ENCODE peak calls at places on chromosomes 5 and 9, in seven cellular contexts. J is A549; R is ascending aorta; W is lower lobe of right lung; O is fibroblast of lung; M is mucosa of descending colon; V is CD8-positive, alpha-beta T cell. X is an unnamed sample.

GRCh38 chr5:61200582-61201155 is 38.4 kb upstream of the SMIM15 start:
- DNase-seq in J (no peak), M (no peak), O (peak), R (no peak), V (no peak), W (no peak), X (no peak)

GRCh38 chr5:56124885-56125250 is 108.3 kb downstream of the ANKRD55 start:
- DNase-seq in O (no peak), W (no peak), V (no peak), R (no peak), J (no peak), M (no peak), X (no peak)

GRCh38 chr5:154397652-154398406 is 48.0 kb upstream of the SAP30L start:
- DNase-seq in M (peak), J (no peak), O (no peak), W (peak), V (no peak), R (no peak), X (no peak)

GRCh38 chr5:28766565-28767158 is 1728.3 kb upstream of the CDH9 start:
- DNase-seq in W (no peak), V (no peak), O (peak), R (no peak), J (peak), M (no peak), X (peak)

GRCh38 chr5:13625616-13626198 is 318.8 kb downstream of the DNAH5 start:
- DNase-seq in R (no peak), V (no peak), J (no peak), M (no peak), O (peak), W (no peak), X (no peak)

GRCh38 chr5:54909911-54910870 is 75.2 kb downstream of the ESM1 start:
- DNase-seq in V (no peak), R (no peak), O (peak), J (no peak), W (no peak), M (no peak), X (no peak)

GRCh38 chr9:128077847-128078503 is 9.9 kb downstream of the SLC25A25 start:
- DNase-seq in O (peak), R (no peak), W (no peak), V (no peak), J (no peak), M (no peak), X (no peak)

GRCh38 chr9:82247318-82247717 is 258.7 kb downstream of the SPATA31D1 start:
- DNase-seq in W (peak), J (no peak), O (no peak), R (no peak), V (no peak), M (peak), X (no peak)

GRCh38 chr5:96407441-96407840 is 25.6 kb downstream of the PCSK1 start:
- DNase-seq in R (no peak), J (no peak), V (no peak), M (no peak), O (no peak), W (no peak), X (no peak)

GRCh38 chr5:142428036-142428772 is 103.4 kb upstream of the SPRY4 start:
- DNase-seq in R (no peak), O (no peak), W (no peak), J (no peak), V (no peak), M (no peak), X (no peak)

GRCh38 chr9:99474186-99474585 is 252.1 kb downstream of the SEC61B start:
- DNase-seq in O (no peak), V (no peak), J (no peak), W (no peak), M (no peak), R (no peak), X (no peak)

GRCh38 chr5:135223891-135224625 is 175.0 kb downstream of the MACROH2A1 start:
- DNase-seq in J (no peak), V (no peak), W (peak), R (no peak), O (no peak), M (no peak), X (no peak)

GRCh38 chr5:107779472-107779871 is 108.7 kb upstream of the EFNA5 start:
- DNase-seq in O (no peak), J (no peak), V (no peak), M (no peak), R (no peak), W (no peak), X (no peak)

GRCh38 chr9:97468658-97469448 is 32.6 kb upstream of the TMOD1 start:
- DNase-seq in W (peak), V (no peak), R (peak), J (peak), M (peak), O (peak), X (peak)

GRCh38 chr5:156380846-156381245 is 53.9 kb downstream of the SGCD start:
- DNase-seq in O (peak), J (no peak), R (no peak), M (no peak), V (no peak), W (no peak), X (no peak)

GRCh38 chr5:148734518-148734917 is 80.2 kb upstream of the HTR4 start:
- DNase-seq in J (no peak), W (no peak), R (no peak), O (no peak), V (no peak), M (no peak), X (no peak)

GRCh38 chr9:130290353-130291181 is 25.0 kb downstream of the HMCN2 start:
- DNase-seq in J (no peak), V (no peak), M (no peak), R (no peak), O (peak), W (peak), X (no peak)

GRCh38 chr5:77015938-77016569 is 14.2 kb upstream of the AGGF1 start:
- DNase-seq in R (no peak), W (no peak), O (peak), V (no peak), M (no peak), J (no peak), X (peak)

GRCh38 chr5:1101991-1102713 is 9.7 kb downstream of the SLC12A7 start:
- DNase-seq in O (no peak), V (no peak), W (no peak), M (peak), J (no peak), R (no peak), X (no peak)

GRCh38 chr9:87662808-87663528 is 63.0 kb upstream of the CTSL start:
- DNase-seq in R (no peak), J (peak), O (peak), V (no peak), M (peak), W (peak), X (peak)

GRCh38 chr5:141100243-141100805 is at the start of gene PCDHB3:
- DNase-seq in R (no peak), O (peak), J (no peak), M (no peak), W (peak), V (no peak), X (no peak)

GRCh38 chr5:141095263-141095641 is 837 bp downstream of the PCDHB2 start:
- DNase-seq in W (no peak), R (no peak), J (no peak), M (no peak), V (no peak), O (no peak), X (no peak)

DNA sequence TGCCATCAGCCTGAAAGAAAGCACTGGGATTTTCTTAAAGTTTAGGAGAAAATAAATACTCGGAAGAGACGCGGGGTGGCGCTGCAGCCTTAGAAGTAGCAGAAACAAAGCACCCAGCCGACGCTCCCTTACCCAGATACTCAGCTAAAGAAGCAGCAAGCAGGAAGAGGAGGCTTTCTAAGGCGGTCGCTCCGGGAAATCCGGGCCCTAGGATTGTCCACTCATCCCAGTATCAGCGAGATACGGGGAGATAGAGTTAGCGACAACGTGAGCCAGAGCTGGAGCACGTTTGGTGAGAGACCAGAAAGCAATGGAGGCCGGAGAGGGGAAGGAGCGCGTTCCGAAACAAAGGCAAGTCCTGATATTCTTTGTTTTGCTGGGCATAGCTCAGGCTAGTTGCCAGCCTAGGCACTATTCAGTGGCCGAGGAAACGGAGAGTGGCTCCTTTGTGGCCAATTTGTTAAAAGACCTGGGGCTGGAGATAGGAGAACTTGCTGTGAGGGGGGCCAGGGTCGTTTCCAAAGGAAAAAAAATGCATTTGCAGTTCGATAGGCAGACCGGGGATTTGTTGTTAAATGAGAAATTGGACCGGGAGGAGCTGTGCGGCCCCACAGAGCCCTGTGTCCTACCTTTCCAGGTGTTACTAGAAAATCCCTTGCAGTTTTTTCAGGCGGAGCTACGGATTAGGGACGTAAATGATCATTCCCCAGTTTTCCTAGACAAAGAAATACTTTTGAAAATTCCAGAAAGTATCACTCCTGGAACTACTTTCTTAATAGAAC is at the start of gene PCDHB2:
- DNase-seq in O (peak), J (peak), W (no peak), V (no peak), R (no peak), M (peak), X (peak)
- H3K4me3 ChIP-seq in O (peak), J (peak), W (peak), V (no peak), R (peak), M (no peak), X (peak)

DNA sequence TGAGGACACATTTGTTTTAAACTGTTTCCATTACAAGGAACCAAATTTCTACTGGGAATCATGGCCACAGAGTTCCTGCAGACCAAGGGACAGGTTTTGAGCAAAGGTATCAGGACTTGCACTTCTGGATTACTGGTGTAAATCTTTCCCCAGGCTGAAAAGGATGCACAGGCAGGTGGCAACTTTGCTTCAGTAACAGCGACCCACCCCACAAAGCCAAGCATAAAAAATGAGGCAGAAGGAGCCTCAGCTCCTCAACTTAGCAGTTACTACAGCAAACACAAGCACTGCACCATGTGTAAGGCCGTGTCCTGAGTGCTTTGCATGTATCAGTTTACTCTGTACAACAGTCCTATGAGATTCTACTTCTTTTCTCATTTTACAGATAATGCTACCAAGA is 251.9 kb downstream of the EBF1 start:
- DNase-seq in R (no peak), J (no peak), O (no peak), V (no peak), W (no peak), M (no peak), X (no peak)
- H3K4me3 ChIP-seq in R (no peak), J (no peak), O (no peak), V (no peak), W (no peak), M (no peak), X (no peak)

GRCh38 chr5:159101689-159102088 is 2.0 kb upstream of the EBF1 start:
- DNase-seq in R (no peak), O (no peak), V (no peak), J (no peak), W (no peak), M (no peak), X (no peak)
- H3K4me3 ChIP-seq in R (peak), O (no peak), V (no peak), J (no peak), W (peak), M (no peak), X (no peak)

GRCh38 chr9:22238809-22239684 is 207.6 kb upstream of the DMRTA1 start:
- DNase-seq in J (peak), M (peak), R (no peak), W (no peak), O (peak), V (no peak), X (no peak)
- H3K4me3 ChIP-seq in J (peak), M (no peak), R (no peak), W (no peak), O (no peak), V (no peak), X (no peak)

GRCh38 chr9:104988539-104988938 is 60.6 kb upstream of the ABCA1 start:
- DNase-seq in O (no peak), V (no peak), R (no peak), M (no peak), J (no peak), W (no peak), X (no peak)

GRCh38 chr9:104997536-104997935 is 69.6 kb upstream of the ABCA1 start:
- DNase-seq in R (no peak), W (no peak), V (no peak), O (no peak), J (no peak), M (no peak), X (no peak)

GRCh38 chr9:104992696-104993095 is 64.7 kb upstream of the ABCA1 start:
- DNase-seq in V (no peak), W (no peak), J (no peak), O (peak), M (no peak), R (no peak), X (no peak)

GRCh38 chr9:104991144-104991953 is 63.4 kb upstream of the ABCA1 start:
- DNase-seq in M (peak), J (peak), O (peak), V (peak), R (peak), W (peak), X (peak)

GRCh38 chr9:104993291-104993963 is 65.5 kb upstream of the ABCA1 start:
- DNase-seq in R (peak), J (no peak), M (peak), V (no peak), W (peak), O (peak), X (peak)
- H3K4me3 ChIP-seq in R (no peak), J (no peak), M (no peak), V (no peak), W (no peak), O (no peak), X (peak)

DNA sequence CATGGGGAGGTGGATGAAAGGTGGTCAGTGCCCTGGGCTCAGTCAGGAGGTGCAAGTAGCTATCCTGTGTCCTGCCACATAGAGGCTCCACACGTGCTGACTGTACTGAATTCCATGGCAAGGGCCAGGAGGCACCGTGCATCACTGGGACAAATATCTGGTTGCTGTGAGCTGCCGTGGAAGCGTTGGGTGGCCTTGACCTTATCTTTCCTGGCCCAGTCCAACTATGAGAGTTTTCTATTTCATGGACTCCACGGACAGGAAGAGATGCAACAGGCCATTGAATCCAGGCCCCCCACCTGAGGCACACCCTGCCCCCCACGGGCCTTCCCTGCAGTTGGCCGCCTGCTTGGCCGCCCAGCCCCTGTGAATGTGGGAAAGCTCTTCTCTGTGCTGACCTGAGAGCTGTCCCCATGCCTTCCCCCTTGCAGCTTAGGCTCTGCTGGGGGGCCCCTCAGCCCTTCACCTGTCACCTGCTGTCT is 1.7 kb downstream of the GRHPR start:
- DNase-seq in O (no peak), R (no peak), J (no peak), V (no peak), M (no peak), W (no peak), X (no peak)
- H3K4me3 ChIP-seq in O (peak), R (no peak), J (peak), V (no peak), M (no peak), W (peak), X (no peak)

DNA sequence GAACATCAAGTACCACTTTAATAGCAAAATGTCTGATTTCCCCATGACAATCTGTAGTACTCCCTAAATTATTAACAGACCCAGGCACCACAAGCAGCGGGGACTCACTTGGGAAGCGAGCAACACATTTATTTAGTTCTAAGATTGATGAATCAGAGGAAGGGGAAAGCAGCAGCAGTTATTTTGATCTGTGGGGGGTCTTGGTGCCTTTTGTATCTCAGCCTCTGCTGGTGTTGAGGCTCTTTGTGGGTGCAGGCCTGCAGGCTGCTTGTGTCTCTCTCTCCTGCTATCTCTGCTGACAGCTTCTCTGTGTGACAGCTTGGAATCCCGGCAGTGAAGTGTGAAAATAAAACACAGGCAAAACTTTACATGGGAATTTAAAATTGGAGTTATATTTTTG is 878.1 kb upstream of the DMAC1 start:
- DNase-seq in W (no peak), O (no peak), V (no peak), J (no peak), R (no peak), M (no peak), X (no peak)
- H3K4me3 ChIP-seq in W (no peak), O (no peak), V (no peak), J (no peak), R (no peak), M (no peak), X (no peak)

GRCh38 chr5:69295088-69295754 is 37.4 kb downstream of the CCDC125 start:
- DNase-seq in V (no peak), J (no peak), O (peak), M (no peak), R (no peak), W (no peak), X (no peak)

GRCh38 chr5:69305512-69305911 is 27.1 kb downstream of the CCDC125 start:
- DNase-seq in O (no peak), J (no peak), W (no peak), R (no peak), M (no peak), V (no peak), X (peak)

GRCh38 chr5:69293882-69294281 is 38.7 kb downstream of the CCDC125 start:
- DNase-seq in O (no peak), J (no peak), R (no peak), M (no peak), W (no peak), V (no peak), X (no peak)

GRCh38 chr5:69300537-69301203 is 31.9 kb downstream of the CCDC125 start:
- DNase-seq in M (no peak), J (no peak), W (no peak), R (no peak), V (no peak), O (no peak), X (no peak)

GRCh38 chr5:69299625-69300024 is 33.0 kb downstream of the CCDC125 start:
- DNase-seq in R (no peak), O (no peak), J (no peak), V (no peak), W (no peak), M (no peak), X (no peak)
- H3K4me3 ChIP-seq in R (no peak), O (no peak), J (no peak), V (no peak), W (no peak), M (no peak), X (no peak)

DNA sequence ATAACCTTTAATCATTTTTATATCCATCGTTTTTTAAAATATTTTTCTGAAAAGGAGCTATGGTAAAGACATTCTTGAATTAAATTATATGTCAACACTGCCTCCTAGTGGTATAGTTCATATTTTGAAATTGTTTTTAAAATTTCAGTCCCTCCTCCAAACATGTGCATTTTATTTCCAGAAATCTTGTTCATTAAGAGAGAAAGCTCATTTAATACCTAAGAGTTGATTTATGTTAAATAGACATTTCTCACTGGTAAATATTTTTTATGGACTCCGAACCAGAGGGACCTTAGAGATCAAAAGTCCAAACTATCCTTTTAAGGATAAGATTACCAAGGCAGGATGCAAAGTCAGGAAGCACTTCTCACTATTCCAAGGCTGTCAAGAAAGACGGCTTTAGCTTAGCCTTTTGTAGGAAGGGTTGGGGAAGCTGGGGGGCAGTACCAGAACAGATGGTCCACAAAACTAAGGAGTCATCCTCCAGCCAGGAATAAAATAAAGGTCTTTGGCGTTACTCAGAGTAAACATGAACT is 21.6 kb downstream of the BHMT start:
- DNase-seq in M (no peak), R (no peak), W (no peak), V (no peak), O (peak), J (no peak), X (peak)
- H3K4me3 ChIP-seq in M (no peak), R (peak), W (peak), V (peak), O (peak), J (peak), X (peak)

DNA sequence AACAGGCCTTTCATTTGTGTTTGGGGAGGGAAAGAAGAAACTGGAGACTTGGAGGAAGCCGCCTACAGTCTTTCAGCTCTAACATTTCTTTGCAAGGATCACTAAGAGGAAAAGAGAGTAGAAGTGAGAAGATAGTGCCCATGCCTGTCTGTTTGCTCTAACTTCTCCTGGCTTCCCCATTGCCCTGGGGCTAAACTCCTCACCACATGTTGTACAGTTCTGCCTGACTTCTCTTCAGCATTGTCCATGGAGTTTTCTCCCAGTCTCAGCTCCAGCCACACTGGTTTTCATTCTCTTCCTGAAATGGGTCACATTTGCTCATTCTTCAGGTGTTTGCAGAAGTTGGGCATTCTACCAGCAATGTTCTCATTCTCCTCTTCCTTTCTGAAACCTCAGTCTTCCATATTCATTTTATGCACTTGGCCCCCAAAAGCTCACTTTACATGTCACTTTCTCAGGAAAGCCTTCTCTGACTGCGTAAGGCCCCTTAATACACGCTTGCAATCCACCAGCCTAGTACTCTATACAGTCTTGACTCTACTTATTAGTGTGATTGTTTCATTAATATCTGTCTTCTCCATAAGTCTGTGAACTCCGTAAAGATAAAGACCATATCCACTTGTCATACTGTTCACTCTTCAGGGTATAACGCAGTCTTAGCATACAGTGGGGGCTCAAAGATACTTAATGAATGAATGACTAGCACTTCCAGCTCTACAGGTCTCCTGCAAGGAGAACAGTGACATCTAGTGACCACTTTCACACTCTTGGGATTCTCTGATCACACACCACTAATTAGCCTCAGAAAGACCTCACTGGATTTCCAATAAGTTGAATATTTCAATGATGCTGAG is 40.2 kb upstream of the TRIM32 start:
- DNase-seq in J (peak), W (no peak), V (no peak), M (peak), O (peak), R (no peak), X (peak)
- H3K4me3 ChIP-seq in J (no peak), W (no peak), V (no peak), M (no peak), O (no peak), R (no peak), X (no peak)

X was measured in Jurkat, Clone E6-1.